ENCODE peak calls at places on chromosome 10, in six cellular contexts. S is ovary, W is cardiac fibroblast, Y is body of pancreas, F is left lung, J is esophagus squamous epithelium. Q is an unnamed sample.

GRCh38 chr10:69362471-69362954 is 54.2 kb downstream of the TACR2 start:
- DNase-seq in S (no peak), W (peak; percentile 91), Y (peak; percentile 35), F (no peak), J (no peak), Q (no peak)

GRCh38 chr10:31036209-31036608 is 4.5 kb upstream of the ZNF438 start:
- DNase-seq in S (no peak), W (peak; percentile 42), Y (no peak), F (no peak), J (no peak), Q (no peak)

GRCh38 chr10:17851611-17852010 is 42.5 kb downstream of the MRC1 start:
- DNase-seq in S (no peak), W (no peak), Y (peak; percentile 34), F (peak; percentile 76), J (no peak), Q (peak; percentile 44)

GRCh38 chr10:11159543-11160215 is 142.0 kb downstream of the CELF2 start:
- DNase-seq in S (no peak), W (no peak), Y (no peak), F (no peak), J (no peak), Q (no peak)

GRCh38 chr10:84743483-84743882 is 415.1 kb downstream of the CCSER2 start:
- DNase-seq in S (no peak), W (peak; percentile 6), Y (no peak), F (no peak), J (no peak), Q (no peak)

GRCh38 chr10:71812016-71812912 is 38.8 kb downstream of the PSAP start:
- DNase-seq in S (peak; percentile 78), W (peak; percentile 52), Y (peak; percentile 71), F (peak; percentile 95), J (no peak), Q (peak; percentile 83)

GRCh38 chr10:102121739-102122372 is 1.7 kb upstream of the LDB1 start:
- DNase-seq in S (peak; percentile 76), W (no peak), Y (no peak), F (no peak), J (no peak), Q (no peak)

GRCh38 chr10:73744690-73744994 is 470 bp downstream of the SEC24C start:
- DNase-seq in S (no peak), W (peak; percentile 67), Y (peak; percentile 66), F (no peak), J (no peak), Q (peak; percentile 50)

DNA sequence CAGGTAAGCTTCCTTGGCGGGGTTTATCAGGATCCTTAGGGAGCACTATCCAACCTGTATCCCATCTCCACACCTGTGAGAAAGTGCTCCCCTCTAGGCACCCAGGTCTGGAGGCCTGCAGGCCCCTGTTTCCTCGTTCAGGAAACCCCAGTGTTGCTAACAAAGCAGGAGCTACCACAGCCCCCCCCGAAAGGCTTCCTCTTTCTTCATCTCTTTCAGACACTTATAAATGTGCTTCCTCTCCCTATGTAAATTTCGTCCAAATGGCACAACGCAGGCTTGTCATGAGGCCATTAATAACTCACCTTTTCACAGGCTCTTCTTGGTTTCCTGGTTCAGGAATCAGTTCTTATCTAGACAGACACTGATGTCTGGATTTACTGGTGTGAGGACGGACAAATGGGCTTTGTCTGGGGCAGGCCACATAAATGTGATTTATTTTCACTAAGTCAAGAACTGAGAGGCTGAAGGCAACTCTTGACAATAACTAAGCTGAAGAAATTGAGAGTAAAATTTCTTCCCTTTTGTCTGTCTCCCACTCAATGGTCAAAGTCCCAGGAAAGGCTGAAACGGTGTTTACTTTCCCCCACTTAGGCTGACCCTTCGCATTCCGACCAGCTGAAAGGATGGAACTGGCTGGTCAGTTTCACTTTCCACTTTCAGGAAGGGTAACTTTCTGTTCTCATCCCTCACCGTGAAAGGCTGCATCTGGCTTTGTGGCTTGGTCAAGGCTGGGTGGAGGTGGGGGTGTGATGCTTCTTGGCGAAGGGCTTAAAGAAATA is 46.8 kb downstream of the PIK3AP1 start:
- DNase-seq in S (peak; percentile 73), W (peak; percentile 6), Y (peak; percentile 57), F (no peak), J (peak; percentile 29), Q (no peak)
- H3K4me3 ChIP-seq in S (peak overlapping the region; percentile 24), W (no peak overlapping the region), Y (no peak overlapping the region), F (peak overlapping the region; percentile 8), J (peak overlapping the region; percentile 44), Q (no peak overlapping the region)

DNA sequence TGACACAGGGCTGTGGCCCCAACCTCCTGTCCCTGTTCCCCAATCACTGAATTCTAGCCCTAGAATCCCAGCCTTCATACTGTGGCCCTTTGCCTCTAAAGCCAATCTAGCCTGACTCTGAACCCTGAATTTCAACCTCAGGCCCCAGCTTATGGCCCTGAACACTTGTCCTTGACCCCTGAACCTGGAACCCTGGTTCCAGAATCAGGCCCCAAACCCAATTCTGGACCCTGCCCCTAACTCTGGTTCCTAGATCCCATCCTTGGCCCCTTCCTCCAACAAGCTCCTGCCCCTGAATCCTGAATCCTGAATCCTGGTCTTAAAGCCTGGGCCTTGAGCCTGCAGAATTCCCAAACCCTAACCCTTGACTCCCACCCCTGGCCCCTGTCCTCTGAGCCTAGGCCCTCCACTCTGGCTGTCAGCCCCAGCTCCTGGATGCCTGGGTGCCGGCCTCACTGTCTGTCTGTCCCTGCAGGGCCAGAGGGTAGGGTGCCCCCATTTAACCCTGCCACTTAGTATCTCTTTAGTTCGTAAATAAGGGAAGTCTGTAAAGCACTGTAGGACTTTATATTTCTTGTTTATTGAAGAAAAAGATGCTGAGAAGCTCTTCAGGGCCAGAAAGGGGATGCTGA is 1.3 kb downstream of the INPP5A start:
- DNase-seq in S (no peak), W (no peak), Y (peak; percentile 5), F (peak; percentile 71), J (no peak), Q (peak; percentile 38)
- H3K4me3 ChIP-seq in S (peak overlapping the region; percentile 79), W (peak overlapping the region; percentile 69), Y (no peak overlapping the region), F (peak overlapping the region; percentile 73), J (peak overlapping the region; percentile 88), Q (peak overlapping the region; percentile 78)

GRCh38 chr10:50619882-50620281 is 3.9 kb downstream of the SGMS1 start:
- DNase-seq in S (no peak), W (no peak), Y (no peak), F (no peak), J (no peak), Q (peak; percentile 49)

GRCh38 chr10:50615654-50616053 is 8.1 kb downstream of the SGMS1 start:
- DNase-seq in S (no peak), W (no peak), Y (no peak), F (no peak), J (no peak), Q (no peak)

GRCh38 chr10:50619171-50619570 is 4.6 kb downstream of the SGMS1 start:
- DNase-seq in S (no peak), W (no peak), Y (no peak), F (no peak), J (no peak), Q (no peak)

GRCh38 chr10:50620899-50621298 is 2.9 kb downstream of the SGMS1 start:
- DNase-seq in S (no peak), W (no peak), Y (no peak), F (no peak), J (no peak), Q (no peak)

GRCh38 chr10:50618624-50619023 is 5.1 kb downstream of the SGMS1 start:
- DNase-seq in S (no peak), W (no peak), Y (no peak), F (no peak), J (no peak), Q (no peak)
- H3K4me3 ChIP-seq in S (no peak overlapping the region), W (no peak overlapping the region), Y (no peak overlapping the region), F (no peak overlapping the region), J (no peak overlapping the region), Q (no peak overlapping the region)

GRCh38 chr10:29392376-29393021 is 103.6 kb downstream of the LYZL1 start:
- DNase-seq in S (no peak), W (peak; percentile 59), Y (peak; percentile 60), F (no peak), J (no peak), Q (no peak)

GRCh38 chr10:29386347-29386999 is 97.6 kb downstream of the LYZL1 start:
- DNase-seq in S (no peak), W (peak; percentile 53), Y (no peak), F (no peak), J (no peak), Q (no peak)

GRCh38 chr10:29389935-29390334 is 101.1 kb downstream of the LYZL1 start:
- DNase-seq in S (no peak), W (no peak), Y (peak; percentile 32), F (no peak), J (no peak), Q (no peak)

GRCh38 chr10:29387269-29387668 is 98.4 kb downstream of the LYZL1 start:
- DNase-seq in S (no peak), W (no peak), Y (no peak), F (peak; percentile 42), J (no peak), Q (no peak)

DNA sequence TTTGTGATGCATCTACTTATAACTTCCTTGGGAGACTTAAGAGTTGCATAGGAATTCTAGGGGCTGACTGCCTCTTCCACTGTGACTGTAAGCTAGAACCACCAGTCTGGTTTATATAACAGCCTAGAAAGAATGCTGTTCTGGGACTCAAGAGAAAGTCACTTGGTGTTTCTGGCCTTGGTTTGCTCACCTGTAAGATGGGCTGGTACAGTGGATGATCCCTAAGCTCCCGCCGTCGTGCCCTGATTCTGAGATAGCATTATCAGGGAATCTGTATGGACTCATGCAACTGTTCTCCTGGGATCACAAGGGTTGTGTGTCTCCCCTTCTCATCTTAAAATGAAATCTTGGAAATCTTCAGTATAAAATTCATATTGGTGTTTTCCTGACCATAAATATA is 100.6 kb downstream of the LYZL1 start:
- DNase-seq in S (no peak), W (no peak), Y (no peak), F (no peak), J (no peak), Q (no peak)
- H3K4me3 ChIP-seq in S (no peak overlapping the region), W (no peak overlapping the region), Y (no peak overlapping the region), F (no peak overlapping the region), J (no peak overlapping the region), Q (no peak overlapping the region)

GRCh38 chr10:114683593-114683992 is 25.5 kb upstream of the ABLIM1 start:
- DNase-seq in S (no peak), W (no peak), Y (peak; percentile 30), F (no peak), J (no peak), Q (peak; percentile 48)
- H3K4me3 ChIP-seq in S (no peak overlapping the region), W (no peak overlapping the region), Y (no peak overlapping the region), F (peak overlapping the region; percentile 35), J (peak overlapping the region; percentile 57), Q (no peak overlapping the region)

GRCh38 chr10:92760609-92761008 is 70.9 kb downstream of the HHEX start:
- DNase-seq in S (no peak), W (peak; percentile 74), Y (no peak), F (no peak), J (no peak), Q (no peak)
- H3K4me3 ChIP-seq in S (no peak overlapping the region), W (no peak overlapping the region), Y (no peak overlapping the region), F (no peak overlapping the region), J (no peak overlapping the region), Q (no peak overlapping the region)

Q was measured in dorsolateral prefrontal cortex.